ENCODE peak calls at places on chromosomes 11 and 22, in ten cellular contexts. R is activated CD4-positive, alpha-beta T cell treated with anti-CD3 and anti-CD28 coated beads, Interleukin-2, amount 50 U/mL, for 24 hours; W is mammary epithelial cell; Y is fibroblast of mammary gland; I is amniotic stem cell; B is type B pancreatic cell; J is stimulated activated CD4-positive, alpha-beta T cell treated with anti-CD3 and anti-CD28 coated beads, Interleukin-12 subunit alpha, Interleukin-12 subunit beta, amount 100 ng/mL, for 48 hours; G is GM04504; F is effector CD4-positive, alpha-beta T cell; P is right cardiac atrium. O is an unnamed sample.
A peak's percentile ranks its signal among the peaks of the same experiment; 100 is the strongest.

GRCh38 chr11:121295246-121296007 is 2.9 kb downstream of the SC5D start:
- DNase-seq in F (no peak), G (no peak), B (no peak), W (no peak), I (no peak), J (no peak), P (no peak), R (no peak), Y (peak; percentile 6), O (no peak)

GRCh38 chr11:66694732-66695207 is 17.1 kb upstream of the RBM4B start:
- DNase-seq in P (peak; percentile 86), B (peak; percentile 91), R (peak; percentile 69), G (peak; percentile 95), I (peak; percentile 92), J (peak; percentile 86), Y (peak; percentile 97), F (peak; percentile 81), W (peak; percentile 94), O (peak; percentile 97)

GRCh38 chr11:76803023-76803422 is 19.9 kb downstream of the TSKU start:
- DNase-seq in I (no peak), B (peak; percentile 39), G (no peak), W (no peak), J (no peak), Y (peak; percentile 68), P (peak; percentile 65), F (no peak), R (no peak), O (peak; percentile 70)

GRCh38 chr11:116707746-116708145 is 65.0 kb downstream of the BUD13 start:
- DNase-seq in J (no peak), W (no peak), F (no peak), I (no peak), G (no peak), Y (no peak), B (no peak), R (no peak), P (no peak), O (no peak)

GRCh38 chr11:17543574-17544180 is 539 bp downstream of the USH1C start:
- DNase-seq in G (no peak), P (no peak), F (no peak), Y (no peak), W (no peak), R (no peak), J (no peak), I (no peak), B (no peak), O (no peak)

GRCh38 chr22:43110927-43111623 is 525 bp downstream of the BIK start:
- DNase-seq in I (no peak), Y (no peak), B (no peak), G (no peak), P (no peak), F (peak; percentile 30), R (no peak), J (no peak), W (peak; percentile 33), O (no peak)

GRCh38 chr11:36249271-36249670 is 40.0 kb downstream of the COMMD9 start:
- DNase-seq in R (no peak), G (peak; percentile 62), Y (peak; percentile 94), P (no peak), W (peak; percentile 93), B (no peak), I (peak; percentile 74), F (no peak), J (no peak), O (peak; percentile 90)

GRCh38 chr11:121967131-121967689 is 148.8 kb downstream of the BLID start:
- DNase-seq in J (no peak), I (no peak), F (no peak), G (no peak), P (no peak), B (no peak), R (no peak), W (no peak), Y (no peak), O (no peak)

GRCh38 chr22:24133187-24133965 is 47.9 kb upstream of the SUSD2 start:
- DNase-seq in Y (peak; percentile 46), G (no peak), J (no peak), W (no peak), R (no peak), B (no peak), F (peak; percentile 23), I (no peak), P (peak; percentile 38), O (peak; percentile 46)

GRCh38 chr11:77442394-77443053 is 31.4 kb downstream of the PAK1 start:
- DNase-seq in W (no peak), G (no peak), R (no peak), I (no peak), Y (no peak), J (no peak), F (no peak), P (no peak), B (no peak), O (no peak)

GRCh38 chr11:61153593-61154090 is 7.6 kb downstream of the VPS37C start:
- DNase-seq in F (no peak), B (no peak), P (no peak), G (no peak), I (peak; percentile 5), R (no peak), W (no peak), Y (no peak), J (no peak), O (no peak)

GRCh38 chr11:75534291-75535038 is 8.7 kb upstream of the GDPD5 start:
- DNase-seq in F (no peak), J (no peak), B (no peak), R (no peak), P (no peak), W (no peak), I (no peak), G (no peak), Y (no peak), O (no peak)

GRCh38 chr22:48100685-48101417 is 1338.4 kb downstream of the TBC1D22A start:
- DNase-seq in W (no peak), B (peak; percentile 42), P (no peak), G (no peak), I (no peak), J (no peak), F (no peak), R (no peak), Y (no peak), O (no peak)

GRCh38 chr22:32722441-32722840 is 79.1 kb upstream of the TIMP3 start:
- DNase-seq in R (no peak), B (no peak), Y (no peak), P (no peak), F (no peak), G (no peak), J (no peak), I (no peak), W (no peak), O (no peak)

GRCh38 chr22:46352691-46353386 is 17.3 kb downstream of the TRMU start:
- DNase-seq in Y (peak; percentile 40), W (peak; percentile 78), R (no peak), I (no peak), B (no peak), J (no peak), G (no peak), P (peak; percentile 50), F (no peak), O (peak; percentile 21)